ENCODE peak calls at places on chromosome 1, in five cellular contexts. V, K, W, E and J are unnamed samples.
A peak's percentile ranks its signal among the peaks of the same experiment; 100 is the strongest.

GRCh38 chr1:5983361-5984103 is 8.7 kb downstream of the NPHP4 start:
- DNase-seq in V (no peak), K (no peak), W (no peak), E (no peak), J (no peak)

GRCh38 chr1:58290685-58291372 is 255.7 kb downstream of the OMA1 start:
- DNase-seq in V (no peak), K (no peak), W (no peak), E (no peak), J (no peak)

GRCh38 chr1:67339623-67340343 is 32.1 kb downstream of the IL12RB2 start:
- DNase-seq in V (peak; percentile 45), K (no peak), W (no peak), E (no peak), J (no peak)

GRCh38 chr1:170765712-170766330 is 101.9 kb downstream of the PRRX1 start:
- DNase-seq in V (no peak), K (no peak), W (no peak), E (no peak), J (no peak)

GRCh38 chr1:173193639-173194038 is 13.5 kb downstream of the TNFSF4 start:
- DNase-seq in V (no peak), K (no peak), W (no peak), E (no peak), J (no peak)

GRCh38 chr1:41333146-41333784 is 28.0 kb upstream of the FOXO6 start:
- DNase-seq in V (peak; percentile 48), K (no peak), W (no peak), E (no peak), J (no peak)

GRCh38 chr1:154765970-154766369 is 104.1 kb downstream of the KCNN3 start:
- DNase-seq in V (peak; percentile 45), K (peak; percentile 76), W (peak; percentile 14), E (peak; percentile 10), J (no peak)

GRCh38 chr1:169387383-169387782 is 19.4 kb downstream of the BLZF1 start:
- DNase-seq in V (no peak), K (no peak), W (no peak), E (no peak), J (no peak)

GRCh38 chr1:183291802-183292515 is 105.9 kb downstream of the LAMC2 start:
- DNase-seq in V (no peak), K (no peak), W (no peak), E (no peak), J (no peak)

GRCh38 chr1:9755441-9755995 is 68.2 kb downstream of the CLSTN1 start:
- DNase-seq in V (no peak), K (no peak), W (no peak), E (no peak), J (no peak)

GRCh38 chr1:165376811-165377153 is 20.3 kb upstream of the LMX1A start:
- DNase-seq in V (no peak), K (no peak), W (no peak), E (no peak), J (no peak)

GRCh38 chr1:238960071-238960470 is 426.3 kb upstream of the CHRM3 start:
- DNase-seq in V (peak; percentile 72), K (no peak), W (no peak), E (no peak), J (no peak)

GRCh38 chr1:201709564-201710295 is 119.2 kb upstream of the IPO9 start:
- DNase-seq in V (peak; percentile 80), K (peak; percentile 82), W (peak; percentile 22), E (peak; percentile 87), J (peak; percentile 78)

GRCh38 chr1:157001304-157001703 is 44.2 kb downstream of the ARHGEF11 start:
- DNase-seq in V (no peak), K (no peak), W (no peak), E (no peak), J (no peak)